ENCODE peak calls at places on chromosome 20, in eight cellular contexts. N is GM03348, F is pancreas, D is AG08395, E is breast epithelium, J is HT1080, B is HTR-8/SVneo, I is mucosa of descending colon. R is an unnamed sample.

GRCh38 chr20:1381753-1382591 is 10.9 kb downstream of the FKBP1A start:
- DNase-seq in N (peak), F (no peak), D (no peak), E (no peak), J (no peak), B (no peak), I (no peak), R (no peak)

GRCh38 chr20:52379723-52380336 is 188.3 kb upstream of the ZFP64 start:
- DNase-seq in N (peak), F (peak), D (peak), E (no peak), J (no peak), B (peak), I (no peak), R (peak)

GRCh38 chr20:45407067-45407745 is 883 bp upstream of the DBNDD2 start:
- DNase-seq in N (peak), F (peak), D (peak), E (no peak), J (no peak), B (peak), I (no peak), R (peak)

GRCh38 chr20:19491241-19491640 is 266.8 kb upstream of the RIN2 start:
- DNase-seq in N (no peak), F (no peak), D (no peak), E (no peak), J (no peak), B (no peak), I (no peak), R (no peak)

GRCh38 chr20:44021900-44022299 is 107.2 kb downstream of the TOX2 start:
- DNase-seq in N (no peak), F (no peak), D (no peak), E (no peak), J (no peak), B (no peak), I (no peak), R (no peak)

GRCh38 chr20:51542033-51542893 is at the start of gene NFATC2:
- DNase-seq in N (no peak), F (peak), D (no peak), E (no peak), J (no peak), B (no peak), I (peak), R (peak)

GRCh38 chr20:584375-585301 is 25.5 kb downstream of the TCF15 start:
- DNase-seq in N (no peak), F (no peak), D (no peak), E (no peak), J (peak), B (no peak), I (no peak), R (no peak)

GRCh38 chr20:63382551-63383300 is 21.6 kb upstream of the CHRNA4 start:
- DNase-seq in N (no peak), F (no peak), D (no peak), E (no peak), J (no peak), B (no peak), I (no peak), R (no peak)

GRCh38 chr20:11430652-11431051 is 487.0 kb upstream of the BTBD3 start:
- DNase-seq in N (no peak), F (no peak), D (no peak), E (no peak), J (no peak), B (no peak), I (no peak), R (no peak)

GRCh38 chr20:52192296-52193007 is 873 bp upstream of the ZFP64 start:
- DNase-seq in N (peak), F (no peak), D (peak), E (no peak), J (peak), B (peak), I (no peak), R (no peak)

GRCh38 chr20:58622671-58623578 is 28.2 kb upstream of the STX16 start:
- DNase-seq in N (no peak), F (no peak), D (no peak), E (no peak), J (peak), B (no peak), I (no peak), R (no peak)

GRCh38 chr20:32524871-32525501 is 60.1 kb downstream of the NOL4L start:
- DNase-seq in N (no peak), F (peak), D (no peak), E (peak), J (no peak), B (no peak), I (no peak), R (no peak)

GRCh38 chr20:33744181-33744580 is 12.4 kb downstream of the ZNF341 start:
- DNase-seq in N (no peak), F (no peak), D (no peak), E (no peak), J (no peak), B (no peak), I (no peak), R (no peak)

GRCh38 chr20:60453847-60454246 is 495.6 kb downstream of the CDH26 start:
- DNase-seq in N (no peak), F (no peak), D (no peak), E (no peak), J (no peak), B (peak), I (no peak), R (no peak)

GRCh38 chr20:49422176-49422575 is 60.3 kb downstream of the KCNB1 start:
- DNase-seq in N (no peak), F (no peak), D (no peak), E (no peak), J (no peak), B (no peak), I (no peak), R (no peak)

GRCh38 chr20:8844179-8844578 is 224.7 kb upstream of the PLCB4 start:
- DNase-seq in N (no peak), F (no peak), D (no peak), E (no peak), J (no peak), B (no peak), I (no peak), R (no peak)

GRCh38 chr20:22597303-22597702 is 12.9 kb upstream of the FOXA2 start:
- DNase-seq in N (no peak), F (no peak), D (no peak), E (no peak), J (no peak), B (no peak), I (no peak), R (no peak)

GRCh38 chr20:45433316-45433715 is 17.4 kb downstream of the PIGT start:
- DNase-seq in N (peak), F (no peak), D (peak), E (no peak), J (peak), B (no peak), I (no peak), R (no peak)

GRCh38 chr20:1166963-1167720 is 17.6 kb downstream of the TMEM74B start:
- DNase-seq in N (no peak), F (no peak), D (no peak), E (no peak), J (peak), B (no peak), I (no peak), R (no peak)